ENCODE peak calls at places on chromosomes 2 and 18, in seven cellular contexts. S, X, W, F, R, N and Z are unnamed samples.

GRCh38 chr2:88540346-88540745 is 86.9 kb downstream of the EIF2AK3 start:
- DNase-seq in S (peak), X (peak), W (peak), F (no peak), R (peak), N (peak), Z (no peak)

GRCh38 chr2:61967262-61967661 is 61.8 kb downstream of the COMMD1 start:
- DNase-seq in S (peak), X (no peak), W (no peak), F (no peak), R (no peak), N (no peak), Z (no peak)

GRCh38 chr2:167946367-167946955 is 300.9 kb downstream of the STK39 start:
- DNase-seq in S (no peak), X (no peak), W (no peak), F (no peak), R (no peak), N (no peak), Z (no peak)

GRCh38 chr2:128252501-128252900 is 66.2 kb downstream of the HS6ST1 start:
- DNase-seq in S (no peak), X (no peak), W (no peak), F (no peak), R (no peak), N (no peak), Z (no peak)

GRCh38 chr2:227324671-227325055 is 388 bp upstream of the MFF start:
- DNase-seq in S (no peak), X (no peak), W (peak), F (no peak), R (peak), N (no peak), Z (no peak)

GRCh38 chr2:237514474-237515130 is 27.6 kb downstream of the MLPH start:
- DNase-seq in S (no peak), X (no peak), W (no peak), F (no peak), R (no peak), N (no peak), Z (no peak)

GRCh38 chr2:178229927-178230326 is 35.6 kb downstream of the OSBPL6 start:
- DNase-seq in S (peak), X (peak), W (no peak), F (no peak), R (no peak), N (peak), Z (no peak)

GRCh38 chr2:44974064-44974715 is 32.7 kb downstream of the SIX3 start:
- DNase-seq in S (peak), X (peak), W (peak), F (no peak), R (no peak), N (peak), Z (peak)

GRCh38 chr18:47163241-47163640 is 12.9 kb downstream of the IER3IP1 start:
- DNase-seq in S (peak), X (peak), W (peak), F (no peak), R (no peak), N (peak), Z (no peak)

GRCh38 chr2:27072950-27073349 is 1.5 kb upstream of the OST4 start:
- DNase-seq in S (peak), X (no peak), W (no peak), F (no peak), R (no peak), N (no peak), Z (no peak)

GRCh38 chr2:8412586-8412985 is 269.3 kb upstream of the ID2 start:
- DNase-seq in S (peak), X (no peak), W (no peak), F (peak), R (peak), N (no peak), Z (no peak)

GRCh38 chr2:97774425-97774824 is 61.0 kb downstream of the ZAP70 start:
- DNase-seq in S (peak), X (peak), W (peak), F (no peak), R (no peak), N (no peak), Z (peak)

GRCh38 chr18:48201952-48202898 is 207.0 kb downstream of the ZBTB7C start:
- DNase-seq in S (no peak), X (no peak), W (no peak), F (no peak), R (no peak), N (no peak), Z (no peak)

GRCh38 chr2:169395821-169396374 is 33.6 kb upstream of the LRP2 start:
- DNase-seq in S (no peak), X (no peak), W (no peak), F (no peak), R (no peak), N (no peak), Z (no peak)

GRCh38 chr18:51123936-51124486 is 73.5 kb downstream of the MEX3C start:
- DNase-seq in S (no peak), X (no peak), W (no peak), F (no peak), R (no peak), N (no peak), Z (no peak)

GRCh38 chr2:88489181-88489580 is 36.7 kb upstream of the FOXI3 start:
- DNase-seq in S (no peak), X (peak), W (peak), F (no peak), R (no peak), N (no peak), Z (no peak)

GRCh38 chr2:205864511-205864910 is 182.2 kb downstream of the NRP2 start:
- DNase-seq in S (no peak), X (no peak), W (no peak), F (no peak), R (no peak), N (no peak), Z (no peak)

GRCh38 chr2:119289093-119289492 is 65.5 kb downstream of the STEAP3 start:
- DNase-seq in S (peak), X (no peak), W (no peak), F (no peak), R (no peak), N (no peak), Z (no peak)

GRCh38 chr18:406677-407076 is 93.8 kb downstream of the COLEC12 start:
- DNase-seq in S (no peak), X (no peak), W (no peak), F (no peak), R (no peak), N (no peak), Z (no peak)

GRCh38 chr2:29519996-29520395 is 401.4 kb downstream of the ALK start:
- DNase-seq in S (peak), X (no peak), W (no peak), F (no peak), R (peak), N (no peak), Z (no peak)

GRCh38 chr2:232139171-232139594 is 177.7 kb downstream of the DIS3L2 start:
- DNase-seq in S (no peak), X (no peak), W (no peak), F (no peak), R (no peak), N (no peak), Z (no peak)

GRCh38 chr2:101016-101415 is 54.7 kb upstream of the FAM110C start:
- DNase-seq in S (no peak), X (no peak), W (no peak), F (no peak), R (no peak), N (no peak), Z (no peak)

GRCh38 chr18:8140841-8141501 is 468.3 kb upstream of the RAB12 start:
- DNase-seq in S (peak), X (peak), W (peak), F (peak), R (peak), N (peak), Z (no peak)

GRCh38 chr2:72204156-72204781 is 56.6 kb upstream of the CYP26B1 start:
- DNase-seq in S (peak), X (no peak), W (no peak), F (no peak), R (no peak), N (no peak), Z (no peak)

GRCh38 chr2:150154308-150154797 is 333.1 kb downstream of the RND3 start:
- DNase-seq in S (no peak), X (no peak), W (no peak), F (no peak), R (no peak), N (no peak), Z (no peak)

GRCh38 chr18:79156330-79156729 is 87.1 kb downstream of the ATP9B start:
- DNase-seq in S (no peak), X (no peak), W (no peak), F (no peak), R (no peak), N (no peak), Z (no peak)

GRCh38 chr18:63700501-63700900 is 2.3 kb upstream of the SERPINB11 start:
- DNase-seq in S (no peak), X (no peak), W (no peak), F (no peak), R (no peak), N (no peak), Z (peak)

GRCh38 chr2:85714841-85715240 is 20.7 kb downstream of the GNLY start:
- DNase-seq in S (no peak), X (no peak), W (no peak), F (no peak), R (no peak), N (no peak), Z (no peak)

GRCh38 chr2:85713836-85714235 is 19.7 kb downstream of the GNLY start:
- DNase-seq in S (no peak), X (no peak), W (no peak), F (no peak), R (no peak), N (no peak), Z (no peak)

GRCh38 chr2:85711578-85712060 is 17.5 kb downstream of the GNLY start:
- DNase-seq in S (no peak), X (no peak), W (no peak), F (peak), R (no peak), N (no peak), Z (no peak)

GRCh38 chr2:85712261-85712660 is 18.1 kb downstream of the GNLY start:
- DNase-seq in S (no peak), X (no peak), W (no peak), F (no peak), R (no peak), N (no peak), Z (no peak)

GRCh38 chr2:85712849-85713612 is 18.9 kb downstream of the GNLY start:
- DNase-seq in S (peak), X (peak), W (no peak), F (peak), R (peak), N (no peak), Z (no peak)
- TF ChIP-seq CTCF in S (no peak), X (no peak), W (no peak), F (no peak), R (no peak), N (no peak), Z (no peak)

GRCh38 chr2:172195836-172196376 is 93.2 kb upstream of the DLX2 start:
- DNase-seq in S (no peak), X (peak), W (peak), F (no peak), R (no peak), N (peak), Z (no peak)

GRCh38 chr2:172198361-172198760 is 95.7 kb upstream of the DLX2 start:
- DNase-seq in S (no peak), X (no peak), W (no peak), F (no peak), R (no peak), N (peak), Z (no peak)

GRCh38 chr2:172198908-172199307 is 96.2 kb upstream of the DLX2 start:
- DNase-seq in S (no peak), X (no peak), W (no peak), F (no peak), R (no peak), N (peak), Z (no peak)

GRCh38 chr2:172196768-172197322 is 94.1 kb upstream of the DLX2 start:
- DNase-seq in S (peak), X (peak), W (peak), F (peak), R (peak), N (peak), Z (no peak)

GRCh38 chr2:172193331-172194089 is 90.8 kb upstream of the DLX2 start:
- DNase-seq in S (no peak), X (no peak), W (no peak), F (no peak), R (no peak), N (no peak), Z (no peak)
- TF ChIP-seq CTCF in S (no peak), X (no peak), W (no peak), F (no peak), R (no peak), N (no peak), Z (no peak)

DNA sequence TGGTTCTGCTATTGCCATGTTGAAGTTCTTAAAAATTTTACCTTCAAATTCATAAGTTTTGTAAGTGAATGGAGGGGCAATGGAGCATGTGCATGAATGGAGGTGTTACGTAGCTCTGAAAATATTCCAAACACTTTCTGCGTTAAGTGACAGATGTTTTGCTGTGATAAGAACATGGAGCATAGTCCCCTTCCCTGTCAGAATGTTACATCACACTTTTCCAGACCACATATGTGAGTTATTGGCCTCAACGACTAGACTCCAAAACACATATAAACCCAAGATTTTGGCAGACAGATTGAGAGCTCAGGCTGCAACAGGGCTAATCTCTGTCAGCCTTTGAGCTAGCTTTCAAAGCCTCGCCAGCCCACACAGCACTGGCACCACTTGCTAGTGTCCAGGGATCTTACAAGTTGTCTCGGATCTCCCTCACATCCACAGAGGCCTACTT is 27.2 kb upstream of the MFSD6 start:
- DNase-seq in S (no peak), X (no peak), W (no peak), F (no peak), R (no peak), N (no peak), Z (no peak)
- TF ChIP-seq CTCF in S (no peak), X (no peak), W (no peak), F (no peak), R (no peak), N (no peak), Z (no peak)

GRCh38 chr2:199624958-199625357 is 167.2 kb upstream of the SATB2 start:
- DNase-seq in S (no peak), X (no peak), W (no peak), F (no peak), R (no peak), N (no peak), Z (no peak)

GRCh38 chr2:199629301-199629700 is 171.6 kb upstream of the SATB2 start:
- DNase-seq in S (no peak), X (no peak), W (no peak), F (no peak), R (no peak), N (no peak), Z (no peak)

GRCh38 chr2:199631129-199631528 is 173.4 kb upstream of the SATB2 start:
- DNase-seq in S (no peak), X (no peak), W (no peak), F (no peak), R (no peak), N (no peak), Z (no peak)

GRCh38 chr2:199627417-199627816 is 169.7 kb upstream of the SATB2 start:
- DNase-seq in S (no peak), X (no peak), W (no peak), F (no peak), R (no peak), N (no peak), Z (no peak)
- TF ChIP-seq CTCF in S (no peak), X (no peak), W (no peak), F (no peak), R (no peak), N (no peak), Z (no peak)